ENCODE peak calls at places on chromosomes 1 and 21, in eight cellular contexts. T, L, Q, E, C, X, A and H are unnamed samples. For H3K4me1, the result is how much of the 10 kb centered on the place peaks cover.

GRCh38 chr1:205916541-205916940 is 26.7 kb downstream of the SLC26A9 start:
- DNase-seq in T (no peak), L (no peak), Q (no peak), E (no peak), C (no peak), X (peak), A (no peak), H (no peak)

GRCh38 chr1:88595355-88595754 is 88.7 kb upstream of the PKN2 start:
- DNase-seq in T (no peak), L (peak), Q (peak), E (no peak), C (peak), X (peak), A (peak), H (peak)

GRCh38 chr1:115671176-115672062 is 29.6 kb downstream of the VANGL1 start:
- DNase-seq in T (no peak), L (no peak), Q (peak), E (no peak), C (no peak), X (no peak), A (no peak), H (no peak)

GRCh38 chr1:214362188-214362882 is 81.4 kb downstream of the SMYD2 start:
- DNase-seq in T (peak), L (peak), Q (no peak), E (peak), C (no peak), X (peak), A (peak), H (no peak)

GRCh38 chr1:20574686-20575543 is 14.0 kb upstream of the CDA start:
- DNase-seq in T (peak), L (peak), Q (peak), E (peak), C (peak), X (peak), A (peak), H (peak)

GRCh38 chr1:225428879-225429455 is 1.1 kb upstream of the LBR start:
- DNase-seq in T (no peak), L (no peak), Q (no peak), E (no peak), C (no peak), X (peak), A (no peak), H (no peak)

GRCh38 chr1:5980314-5981008 is 11.8 kb downstream of the NPHP4 start:
- DNase-seq in T (peak), L (peak), Q (no peak), E (no peak), C (no peak), X (peak), A (peak), H (peak)

GRCh38 chr21:38388219-38388618 is 110.1 kb downstream of the ERG start:
- DNase-seq in T (no peak), L (peak), Q (no peak), E (no peak), C (no peak), X (peak), A (peak), H (no peak)

GRCh38 chr1:41588334-41588875 is 103.9 kb upstream of the EDN2 start:
- DNase-seq in T (no peak), L (no peak), Q (no peak), E (no peak), C (no peak), X (no peak), A (no peak), H (no peak)

GRCh38 chr1:234603221-234604204 is 6.5 kb downstream of the IRF2BP2 start:
- DNase-seq in T (no peak), L (peak), Q (peak), E (no peak), C (no peak), X (peak), A (peak), H (peak)

GRCh38 chr21:26952274-26953066 is 14.4 kb downstream of the ADAMTS5 start:
- DNase-seq in T (no peak), L (no peak), Q (no peak), E (no peak), C (no peak), X (no peak), A (peak), H (no peak)

GRCh38 chr1:109780982-109781381 is 17.3 kb upstream of the EPS8L3 start:
- DNase-seq in T (no peak), L (no peak), Q (no peak), E (no peak), C (no peak), X (no peak), A (no peak), H (no peak)

GRCh38 chr1:83512371-83513004 is 486.4 kb downstream of the TTLL7 start:
- DNase-seq in T (no peak), L (no peak), Q (no peak), E (no peak), C (no peak), X (no peak), A (peak), H (no peak)

GRCh38 chr1:227604446-227604845 is 41.1 kb downstream of the ZNF678 start:
- DNase-seq in T (no peak), L (peak), Q (no peak), E (no peak), C (no peak), X (no peak), A (no peak), H (no peak)

GRCh38 chr21:35191128-35191527 is 142.0 kb upstream of the RUNX1 start:
- DNase-seq in T (no peak), L (no peak), Q (no peak), E (no peak), C (no peak), X (no peak), A (no peak), H (no peak)

GRCh38 chr1:152035406-152036315 is 1.1 kb downstream of the S100A11 start:
- DNase-seq in T (peak), L (peak), Q (peak), E (no peak), C (no peak), X (peak), A (peak), H (peak)

GRCh38 chr1:48841466-48841865 is 64.8 kb upstream of the BEND5 start:
- DNase-seq in T (no peak), L (no peak), Q (no peak), E (no peak), C (no peak), X (no peak), A (no peak), H (no peak)

GRCh38 chr1:223700942-223701637 is 11.2 kb upstream of the CAPN2 start:
- DNase-seq in T (peak), L (peak), Q (peak), E (peak), C (no peak), X (peak), A (peak), H (peak)
- H3K27ac ChIP-seq in T (no peak), L (no peak), Q (no peak), E (peak), C (peak), X (peak), A (peak), H (peak)

GRCh38 chr21:44920694-44921604 is at the start of gene ITGB2:
- DNase-seq in T (peak), L (no peak), Q (no peak), E (peak), C (peak), X (no peak), A (no peak), H (no peak)
- H3K4me1 ChIP-seq in T (under half), L (under half), Q (under half), E (under half), C (half or more), X (under half), A (under half), H (under half)

DNA sequence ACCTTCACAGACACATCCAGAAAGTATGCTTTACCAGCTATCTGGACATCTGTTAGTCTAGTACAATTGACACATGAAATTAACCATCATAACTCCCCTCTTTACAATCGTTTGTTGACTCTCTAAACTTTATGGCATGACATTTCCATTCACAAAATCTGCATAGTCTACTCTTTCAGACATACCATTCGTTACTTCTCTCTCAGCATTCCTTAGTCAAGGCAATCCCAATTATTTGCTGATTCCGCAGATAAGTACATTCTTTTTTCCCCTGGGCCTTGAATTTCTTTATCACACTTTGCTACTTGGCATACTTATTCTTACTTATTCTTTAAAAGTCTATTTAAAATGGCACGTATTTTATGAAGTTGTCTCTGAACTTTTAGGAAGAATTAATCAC is 15.1 kb upstream of the CRB1 start:
- DNase-seq in T (no peak), L (no peak), Q (no peak), E (no peak), C (no peak), X (no peak), A (no peak), H (no peak)
- H3K27ac ChIP-seq in T (no peak), L (no peak), Q (no peak), E (no peak), C (no peak), X (no peak), A (no peak), H (no peak)

DNA sequence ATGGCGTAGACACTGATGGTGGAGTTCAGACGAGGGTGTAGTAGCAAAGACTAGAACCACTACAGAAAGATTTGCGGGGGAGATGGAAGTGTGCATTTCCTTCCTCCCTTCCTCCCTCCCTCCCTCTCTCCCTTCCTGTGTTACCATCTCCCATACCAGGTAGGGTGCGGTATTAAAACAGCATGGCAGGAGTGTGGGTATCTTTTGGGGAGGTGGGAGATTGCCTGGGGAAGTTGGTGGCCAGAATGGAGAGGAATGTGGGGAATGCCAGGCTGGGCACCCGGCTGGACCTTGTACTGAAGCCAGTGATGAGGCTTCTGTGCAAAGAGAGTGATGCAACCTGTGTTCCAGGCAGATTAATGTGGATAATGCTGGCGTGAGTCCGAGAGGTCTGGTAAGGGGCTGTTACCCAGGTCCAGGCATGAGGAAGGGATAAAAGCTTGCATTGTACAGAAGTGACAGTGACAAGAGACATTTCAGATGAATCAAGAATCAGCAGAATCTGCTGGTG is 30.3 kb upstream of the PPP2R5A start:
- DNase-seq in T (peak), L (peak), Q (no peak), E (no peak), C (peak), X (peak), A (no peak), H (no peak)
- H3K4me1 ChIP-seq in T (under half), L (under half), Q (under half), E (under half), C (half or more), X (under half), A (under half), H (under half)

DNA sequence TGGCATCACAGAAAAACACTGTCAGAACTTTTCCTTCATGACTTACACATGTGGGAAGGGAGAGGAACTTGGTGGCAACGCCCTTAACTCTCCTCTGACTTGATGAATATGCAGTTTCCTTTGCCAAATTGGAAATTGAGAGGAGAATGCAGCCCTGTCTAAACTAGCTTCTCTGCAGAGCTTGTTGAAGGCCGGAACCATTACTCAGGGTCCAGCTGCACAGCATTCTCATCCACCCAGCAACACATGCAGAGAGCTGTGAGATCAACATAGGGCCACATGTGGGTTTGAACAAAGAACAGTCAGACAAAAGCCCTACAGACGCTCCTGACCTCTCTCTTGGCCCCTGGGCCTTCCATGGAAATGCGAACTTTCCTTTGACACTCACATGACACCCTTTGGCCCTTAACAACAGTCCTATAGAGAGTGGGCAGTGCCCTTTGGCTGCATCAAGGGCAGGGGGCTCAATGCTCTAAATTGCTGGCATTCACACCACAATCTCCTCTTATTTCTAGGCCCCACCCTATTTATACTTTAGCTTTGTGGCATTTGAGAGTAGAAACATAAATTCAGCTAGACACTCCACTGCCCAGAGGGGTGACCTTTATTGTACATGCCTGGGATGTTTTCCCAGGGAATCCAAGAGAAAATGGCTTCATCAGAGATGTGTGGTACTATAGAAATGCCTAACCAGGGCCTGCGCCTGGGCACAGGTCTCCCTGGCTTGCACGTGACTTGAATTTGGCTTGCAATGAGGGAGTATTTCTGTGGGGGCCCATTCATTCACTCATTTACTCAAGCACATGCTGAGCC is 64.4 kb downstream of the CDC7 start:
- DNase-seq in T (no peak), L (no peak), Q (no peak), E (no peak), C (no peak), X (peak), A (no peak), H (no peak)
- H3K27ac ChIP-seq in T (no peak), L (no peak), Q (no peak), E (no peak), C (no peak), X (peak), A (no peak), H (no peak)